ENCODE peak calls at places on chromosome 3, in four cellular contexts. X is GM12878, N is WTC11, J is K562. L is an unnamed sample.

GRCh38 chr3:17741621-17742091 is 775 bp downstream of the TBC1D5 start:
- DNase-seq in X (no peak), J (peak), N (no peak), L (peak)

GRCh38 chr3:173761161-173761560 is 363.6 kb downstream of the NLGN1 start:
- DNase-seq in J (no peak), X (no peak), N (no peak), L (no peak)

GRCh38 chr3:52892290-52892624 is 5.1 kb downstream of the STIMATE start:
- DNase-seq in X (no peak), N (no peak), J (no peak), L (no peak)

GRCh38 chr3:101988591-101988990 is 139.3 kb downstream of the NFKBIZ start:
- DNase-seq in N (no peak), J (no peak), X (no peak), L (no peak)

GRCh38 chr3:18739098-18739431 is 313.9 kb upstream of the SATB1 start:
- DNase-seq in N (no peak), X (no peak), J (no peak), L (no peak)

GRCh38 chr3:120693439-120694172 is 11.6 kb upstream of the HGD start:
- DNase-seq in J (no peak), X (no peak), N (no peak), L (peak)

GRCh38 chr3:13233487-13234154 is 160.4 kb upstream of the IQSEC1 start:
- DNase-seq in J (no peak), X (no peak), N (no peak), L (no peak)

GRCh38 chr3:54859204-54859603 is 68.7 kb downstream of the LRTM1 start:
- DNase-seq in J (no peak), N (no peak), X (no peak), L (no peak)

GRCh38 chr3:119808244-119808643 is 26.3 kb downstream of the NR1I2 start:
- DNase-seq in J (no peak), N (no peak), X (no peak), L (no peak)

GRCh38 chr3:126259411-126260391 is 79.3 kb upstream of the ALDH1L1 start:
- DNase-seq in N (peak), J (peak), X (no peak), L (peak)

GRCh38 chr3:195896361-195897080 is 11.8 kb downstream of the TNK2 start:
- DNase-seq in J (peak), X (no peak), N (no peak), L (no peak)

GRCh38 chr3:195893516-195893915 is 14.8 kb downstream of the TNK2 start:
- DNase-seq in N (no peak), J (no peak), X (no peak), L (no peak)

GRCh38 chr3:195895900-195896360 is 12.4 kb downstream of the TNK2 start:
- DNase-seq in X (no peak), J (peak), N (peak), L (no peak)

GRCh38 chr3:195893916-195894315 is 14.4 kb downstream of the TNK2 start:
- DNase-seq in N (no peak), X (no peak), J (no peak), L (no peak)

DNA sequence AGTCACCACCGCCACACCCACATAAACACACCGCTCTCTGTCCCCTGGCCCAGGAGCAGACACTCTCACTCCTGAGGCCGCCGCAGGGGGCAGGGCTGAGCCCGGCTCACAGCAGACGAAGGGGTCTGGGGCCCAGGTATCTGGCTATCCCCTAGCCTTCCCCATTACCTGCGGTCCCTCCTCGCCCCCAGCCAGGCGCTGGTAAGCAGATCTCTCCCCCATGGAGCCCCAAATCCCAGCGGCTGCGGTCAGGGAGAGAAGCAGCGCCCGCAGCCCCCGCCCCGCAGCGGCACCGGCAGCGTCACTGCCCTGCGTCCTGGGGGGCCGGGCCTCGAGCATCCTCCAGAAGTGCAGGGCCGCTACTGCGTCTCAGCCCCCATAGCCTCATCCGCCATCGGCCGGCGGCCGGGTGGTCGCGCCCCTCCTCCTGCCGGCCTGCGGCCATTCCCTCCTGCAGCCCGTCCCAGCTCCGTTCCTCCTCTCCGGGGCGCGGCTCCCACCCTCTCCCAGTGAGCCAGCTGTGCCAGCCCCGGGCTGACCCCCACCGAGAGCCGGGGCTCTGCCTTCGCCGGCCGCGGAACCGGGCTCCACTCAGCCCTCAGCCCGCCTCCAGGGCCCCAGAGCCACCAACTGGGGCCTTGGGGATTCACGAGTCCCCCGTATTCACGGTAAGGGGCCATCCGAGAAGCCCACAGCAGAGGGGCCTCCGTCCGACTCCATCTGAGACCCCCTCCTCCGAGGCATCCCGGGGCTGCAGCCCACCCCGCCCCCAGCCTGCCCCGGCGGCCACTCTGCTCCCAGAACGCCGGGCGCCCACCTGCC is 13.1 kb downstream of the TNK2 start:
- DNase-seq in N (no peak), X (no peak), J (peak), L (peak)
- TF ChIP-seq NR2C2 in N (no peak), X (no peak), J (no peak), L (no peak)

GRCh38 chr3:114218578-114219185 is 18.7 kb downstream of the ZNF80 start:
- DNase-seq in X (no peak), J (no peak), N (no peak), L (no peak)

GRCh38 chr3:114218006-114218405 is 19.4 kb downstream of the ZNF80 start:
- DNase-seq in J (no peak), X (no peak), N (no peak), L (no peak)

GRCh38 chr3:114219741-114220140 is 17.6 kb downstream of the ZNF80 start:
- DNase-seq in N (no peak), J (no peak), X (no peak), L (no peak)

GRCh38 chr3:114216186-114216970 is 21.0 kb downstream of the ZNF80 start:
- DNase-seq in N (no peak), J (no peak), X (no peak), L (no peak)

DNA sequence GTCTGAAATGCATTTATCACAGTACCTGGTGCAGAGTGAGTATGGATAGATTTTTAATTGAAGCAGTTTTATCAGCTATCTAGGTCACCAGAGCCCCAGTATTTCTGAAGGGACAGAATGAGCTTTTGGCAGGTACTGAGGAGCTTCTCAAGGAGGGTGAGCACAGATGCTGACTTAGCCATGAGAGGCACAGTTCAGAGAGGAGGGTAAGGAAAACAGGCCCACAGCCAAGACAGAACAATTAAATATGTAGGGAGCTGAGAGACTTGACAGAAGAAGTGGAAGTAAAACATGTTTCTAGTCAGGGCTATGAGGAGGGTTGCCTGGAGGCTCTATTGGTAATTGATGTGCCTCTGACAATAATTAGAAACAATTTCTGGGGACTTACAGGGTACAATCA is 20.1 kb downstream of the ZNF80 start:
- DNase-seq in N (no peak), J (no peak), X (no peak), L (no peak)
- TF ChIP-seq NR2C2 in N (no peak), J (no peak), X (no peak), L (no peak)

GRCh38 chr3:158658889-158659288 is 13.6 kb downstream of the LXN start:
- DNase-seq in J (no peak), N (no peak), X (no peak), L (no peak)

GRCh38 chr3:158660711-158661110 is 11.7 kb downstream of the LXN start:
- DNase-seq in N (no peak), X (no peak), J (no peak), L (no peak)

GRCh38 chr3:158663832-158664231 is 8.6 kb downstream of the LXN start:
- DNase-seq in X (no peak), J (no peak), N (no peak), L (no peak)

GRCh38 chr3:158659454-158660237 is 12.8 kb downstream of the LXN start:
- DNase-seq in X (no peak), J (peak), N (peak), L (peak)
- TF ChIP-seq NR2C2 in X (no peak), J (no peak), N (no peak), L (no peak)

DNA sequence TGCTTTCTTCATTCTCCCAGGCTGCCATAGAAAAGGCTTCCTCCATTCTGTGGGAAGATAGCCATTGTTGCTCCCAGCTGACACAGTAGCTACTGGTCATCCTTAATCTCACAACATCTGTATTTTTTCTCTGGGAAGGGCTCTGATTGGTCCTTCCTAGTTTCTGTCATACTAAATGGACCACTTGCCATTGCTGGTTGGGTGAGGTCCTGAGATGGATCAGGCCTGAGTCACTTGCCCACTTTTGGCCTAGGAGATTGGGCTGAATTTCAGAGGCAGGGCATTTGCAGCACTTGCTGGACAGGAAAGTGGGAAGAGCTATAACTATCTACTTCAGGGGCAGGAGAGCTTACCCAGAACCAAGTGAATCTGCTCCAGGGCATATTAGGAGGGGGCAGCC is 106.5 kb upstream of the PROK2 start:
- DNase-seq in X (no peak), N (no peak), J (no peak), L (no peak)
- TF ChIP-seq NR2C2 in X (no peak), N (no peak), J (no peak), L (no peak)

GRCh38 chr3:170815340-170815739 is 54.7 kb downstream of the RPL22L1 start:
- DNase-seq in J (peak), N (peak), X (no peak), L (peak)

GRCh38 chr3:170815930-170816329 is 54.1 kb downstream of the RPL22L1 start:
- DNase-seq in X (no peak), J (no peak), N (no peak), L (no peak)

GRCh38 chr3:170813261-170813660 is 56.7 kb downstream of the RPL22L1 start:
- DNase-seq in X (no peak), J (no peak), N (no peak), L (no peak)

GRCh38 chr3:170816341-170816740 is 53.7 kb downstream of the RPL22L1 start:
- DNase-seq in X (no peak), N (no peak), J (no peak), L (no peak)

DNA sequence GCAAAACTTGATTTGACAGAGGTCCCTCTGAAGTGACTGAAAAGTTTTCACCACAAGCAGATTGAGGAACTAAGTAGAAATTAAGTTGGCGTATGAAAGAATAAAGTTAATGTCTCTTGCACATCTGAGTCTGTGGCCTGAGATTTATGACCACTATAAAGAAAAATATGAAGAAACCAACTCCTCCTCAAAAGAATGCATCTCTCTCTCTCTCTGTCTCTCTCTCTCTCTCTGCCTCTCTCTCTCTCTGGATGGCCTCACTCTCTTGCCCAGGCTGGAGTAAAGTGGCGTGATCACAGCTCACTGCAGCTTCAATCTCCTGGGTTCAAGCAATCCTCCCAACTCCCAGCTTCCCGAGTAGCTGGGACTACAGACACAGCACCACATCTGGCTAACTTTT is 55.2 kb downstream of the RPL22L1 start:
- DNase-seq in J (no peak), N (no peak), X (no peak), L (no peak)
- TF ChIP-seq NR2C2 in J (no peak), N (no peak), X (no peak), L (no peak)

DNA sequence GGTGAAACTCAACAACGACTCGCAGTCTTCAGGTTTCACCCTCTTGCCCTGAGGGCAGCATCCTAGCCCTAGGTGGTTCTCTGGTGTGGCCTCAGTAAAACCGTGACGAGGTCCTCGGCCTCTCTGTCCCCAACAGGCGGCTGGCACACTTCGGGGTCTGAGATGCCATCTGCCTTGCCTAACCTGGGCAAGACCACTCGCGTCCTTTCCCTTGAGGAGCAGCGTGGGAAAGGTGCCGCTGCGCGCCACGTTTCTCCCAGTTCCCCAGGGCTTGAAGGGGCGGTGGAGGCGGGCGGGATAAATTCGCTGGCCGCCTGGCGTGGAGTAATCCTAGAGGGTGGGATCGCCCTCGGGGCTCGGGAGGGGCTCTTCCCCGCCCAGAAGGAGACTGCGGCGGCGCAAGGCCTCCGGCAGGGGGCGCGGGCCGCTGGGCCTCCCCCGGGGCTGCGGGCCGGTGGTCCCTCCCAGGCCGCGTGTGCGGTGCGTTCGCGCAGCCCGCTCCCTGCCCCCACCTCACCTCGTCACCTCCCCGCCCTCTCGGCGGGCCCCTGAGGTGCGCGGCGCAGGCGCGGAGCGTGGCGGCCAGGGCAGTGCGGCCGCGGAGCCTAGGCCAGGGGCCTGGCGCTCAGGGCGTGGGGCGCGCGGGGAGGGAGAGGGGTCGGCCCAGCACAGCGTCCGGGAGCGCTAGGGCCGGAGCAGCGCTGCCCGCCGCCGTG is at the start of gene ZNF639:
- DNase-seq in J (peak), X (no peak), N (peak), L (peak)
- TF ChIP-seq NR2C2 in J (peak), X (no peak), N (no peak), L (peak)

DNA sequence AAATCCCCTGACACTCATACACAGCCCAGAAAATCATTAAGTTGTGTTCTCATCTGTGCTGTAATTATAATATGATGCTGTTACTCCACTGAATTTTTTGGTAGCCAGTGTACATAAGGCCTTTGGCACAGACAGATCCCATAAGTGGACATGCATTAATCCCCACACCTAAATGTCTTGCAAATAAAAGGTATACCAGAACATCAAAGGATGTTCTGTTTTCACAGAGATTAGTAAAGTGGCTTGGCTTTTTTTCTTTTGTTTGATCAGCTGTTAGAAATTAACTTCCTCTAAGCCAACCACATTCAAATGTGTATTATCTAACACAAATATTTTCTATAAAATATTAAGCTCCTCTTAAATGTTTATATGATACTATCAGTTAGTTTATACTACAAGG is 2.7 kb downstream of the SST start:
- DNase-seq in N (no peak), J (no peak), X (no peak), L (peak)
- TF ChIP-seq NR2C2 in N (no peak), J (no peak), X (no peak), L (no peak)

GRCh38 chr3:142180761-142181362 is 31.5 kb upstream of the TFDP2 start:
- DNase-seq in X (no peak), J (peak), N (peak), L (peak)
- TF ChIP-seq NR2C2 in X (no peak), J (no peak), N (no peak), L (no peak)

L was measured in HepG2.